ENCODE peak calls at places on chromosomes 13 and 19, in seven cellular contexts. B is D341Med; Y is Caco-2; I is stimulated activated CD8-positive, alpha-beta memory T cell treated with anti-CD3 and anti-CD28 coated beads, Interleukin-2, amount 100 ng/mL, for 1 hour; W is substantia nigra; F is endothelial cell of umbilical vein; J is astrocyte of the spinal cord. A is an unnamed sample.

GRCh38 chr19:55620951-55621672 is 3.3 kb downstream of the ZNF784 start:
- DNase-seq in B (no peak), Y (no peak), I (no peak), W (no peak), F (no peak), J (no peak), A (no peak)

GRCh38 chr13:88031980-88032562 is 360.9 kb downstream of the SLITRK5 start:
- DNase-seq in B (no peak), Y (no peak), I (no peak), W (no peak), F (no peak), J (peak; percentile 35), A (no peak)

GRCh38 chr19:7722231-7722651 is 9.7 kb downstream of the CLEC4G start:
- DNase-seq in B (peak; percentile 81), Y (no peak), I (no peak), W (no peak), F (no peak), J (no peak), A (no peak)

GRCh38 chr13:110305544-110305943 is 1.4 kb downstream of the COL4A1 start:
- DNase-seq in B (no peak), Y (no peak), I (no peak), W (no peak), F (no peak), J (no peak), A (no peak)

GRCh38 chr13:100738176-100738855 is 63.7 kb upstream of the TMTC4 start:
- DNase-seq in B (no peak), Y (no peak), I (no peak), W (no peak), F (no peak), J (no peak), A (no peak)

GRCh38 chr13:33606692-33607091 is 211.3 kb upstream of the RFC3 start:
- DNase-seq in B (peak; percentile 38), Y (peak; percentile 53), I (no peak), W (peak; percentile 30), F (no peak), J (peak; percentile 12), A (no peak)

GRCh38 chr19:55913643-55914268 is 18.4 kb downstream of the NLRP13 start:
- DNase-seq in B (peak; percentile 51), Y (no peak), I (no peak), W (no peak), F (no peak), J (no peak), A (no peak)

GRCh38 chr19:11736696-11737095 is 2.0 kb downstream of the ZNF823 start:
- DNase-seq in B (peak; percentile 84), Y (no peak), I (no peak), W (no peak), F (no peak), J (peak; percentile 8), A (no peak)

GRCh38 chr19:1907563-1908363 is 2.6 kb downstream of the ADAT3 start:
- DNase-seq in B (no peak), Y (peak; percentile 81), I (no peak), W (peak; percentile 53), F (no peak), J (no peak), A (no peak)

GRCh38 chr19:6564393-6564792 is 26.6 kb downstream of the CD70 start:
- DNase-seq in B (no peak), Y (no peak), I (no peak), W (no peak), F (peak; percentile 14), J (peak; percentile 11), A (no peak)

GRCh38 chr13:97017322-97017721 is 23.0 kb upstream of the OXGR1 start:
- DNase-seq in B (no peak), Y (no peak), I (no peak), W (no peak), F (no peak), J (no peak), A (no peak)

GRCh38 chr13:71813187-71813586 is 53.8 kb downstream of the DACH1 start:
- DNase-seq in B (no peak), Y (no peak), I (no peak), W (no peak), F (no peak), J (no peak), A (no peak)

GRCh38 chr13:108121406-108121805 is 93.9 kb downstream of the LIG4 start:
- DNase-seq in B (no peak), Y (no peak), I (no peak), W (no peak), F (no peak), J (no peak), A (no peak)

A was measured in dermis microvascular lymphatic vessel endothelial cell.